ENCODE peak calls at places on chromosome 21, in four cellular contexts. V, Z, Q and A are unnamed samples.

GRCh38 chr21:41167348-41168342 is at the start of gene BACE2:
- DNase-seq in Q (peak), Z (peak), V (peak), A (no peak)

GRCh38 chr21:30981403-30981802 is 56.9 kb downstream of the KRTAP19-8 start:
- DNase-seq in V (no peak), Z (no peak), Q (no peak), A (no peak)

GRCh38 chr21:19322360-19322759 is 918.8 kb upstream of the TMPRSS15 start:
- DNase-seq in Q (no peak), V (no peak), Z (no peak), A (no peak)

GRCh38 chr21:43323244-43324005 is 103.5 kb downstream of the SIK1 start:
- DNase-seq in Q (no peak), V (no peak), Z (no peak), A (peak)

GRCh38 chr21:42350271-42350885 is 416 bp downstream of the TFF2 start:
- DNase-seq in Z (no peak), Q (no peak), V (no peak), A (no peak)

GRCh38 chr21:38965910-38966504 is 160.3 kb downstream of the ETS2 start:
- DNase-seq in V (peak), Q (no peak), Z (no peak), A (no peak)

GRCh38 chr21:39386194-39386593 is 37.3 kb upstream of the HMGN1 start:
- DNase-seq in Q (no peak), Z (no peak), V (no peak), A (no peak)

GRCh38 chr21:44090332-44090731 is 16.9 kb upstream of the PWP2 start:
- DNase-seq in Q (no peak), Z (peak), V (no peak), A (no peak)

GRCh38 chr21:36330904-36331303 is 10.9 kb downstream of the MORC3 start:
- DNase-seq in Z (no peak), V (peak), Q (peak), A (no peak)

GRCh38 chr21:35732788-35733187 is 327.5 kb downstream of the SETD4 start:
- DNase-seq in Q (no peak), V (no peak), Z (no peak), A (no peak)

GRCh38 chr21:26800455-26801454 is 44.5 kb downstream of the ADAMTS1 start:
- DNase-seq in Z (peak), V (peak), Q (no peak), A (no peak)

GRCh38 chr21:42291003-42291750 is 24.0 kb downstream of the TFF3 start:
- DNase-seq in Z (peak), V (no peak), Q (no peak), A (no peak)

GRCh38 chr21:41610042-41610839 is 102.3 kb upstream of the TMPRSS2 start:
- DNase-seq in Q (no peak), Z (peak), V (peak), A (no peak)

GRCh38 chr21:30190554-30190953 is 23.9 kb upstream of the CLDN17 start:
- DNase-seq in Q (no peak), Z (no peak), V (no peak), A (no peak)

GRCh38 chr21:28810826-28811524 is 181.7 kb downstream of the LTN1 start:
- DNase-seq in Z (no peak), V (no peak), Q (no peak), A (no peak)

GRCh38 chr21:45913416-45913765 is 68.2 kb upstream of the COL6A1 start:
- DNase-seq in Z (no peak), V (no peak), Q (no peak), A (no peak)
- H3K4me3 ChIP-seq in Z (no peak), V (no peak), Q (no peak), A (no peak)

GRCh38 chr21:45507888-45508508 is 34.2 kb downstream of the SLC19A1 start:
- DNase-seq in Z (no peak), Q (no peak), V (no peak), A (no peak)

GRCh38 chr21:45508607-45509565 is 33.4 kb downstream of the SLC19A1 start:
- DNase-seq in Z (no peak), V (no peak), Q (no peak), A (no peak)

GRCh38 chr21:45511007-45511406 is 31.2 kb downstream of the SLC19A1 start:
- DNase-seq in Z (no peak), Q (no peak), V (no peak), A (no peak)

GRCh38 chr21:45510466-45510955 is 31.7 kb downstream of the SLC19A1 start:
- DNase-seq in Z (no peak), V (no peak), Q (no peak), A (no peak)

GRCh38 chr21:45509566-45510465 is 32.4 kb downstream of the SLC19A1 start:
- DNase-seq in Q (no peak), V (no peak), Z (no peak), A (no peak)
- TF ChIP-seq CTCF in Q (no peak), V (peak), Z (no peak), A (no peak)

GRCh38 chr21:46151989-46152938 is 3.1 kb downstream of the FTCD start:
- DNase-seq in V (no peak), Q (no peak), Z (peak), A (no peak)
- H3K4me3 ChIP-seq in V (no peak), Q (no peak), Z (no peak), A (no peak)

GRCh38 chr21:17819878-17820232 is 699 bp upstream of the C21orf91 start:
- DNase-seq in Q (no peak), Z (no peak), V (no peak), A (no peak)
- TF ChIP-seq CTCF in Q (no peak), Z (no peak), V (no peak), A (no peak)

GRCh38 chr21:15732290-15732995 is 2.7 kb downstream of the USP25 start:
- DNase-seq in V (no peak), Q (no peak), Z (no peak), A (no peak)
- H3K4me3 ChIP-seq in V (peak), Q (peak), Z (peak), A (peak)